ENCODE peak calls at places on chromosomes 13 and 19, in nine cellular contexts. One of them, this sample, is unnamed.

GRCh38 chr13:112693831-112694497 is 4.1 kb downstream of the ATP11A start:
- DNase-seq in stomach: peak; percentile 25
- DNase-seq in GM12891: no peak
- DNase-seq in SW 1271: no peak
- DNase-seq in mesenteric fat pad: peak; percentile 86
- DNase-seq in body of pancreas: peak; percentile 44
- DNase-seq in C1 segment of cervical spinal cord: no peak
- DNase-seq in brain pericyte: no peak
- DNase-seq in stimulated activated CD8-positive, alpha-beta memory T cell treated with anti-CD3 and anti-CD28 coated beads, Interleukin-15, amount 100 ng/mL, for 24 hours: no peak
- DNase-seq in this sample: no peak

GRCh38 chr19:46745030-46745429 is 827 bp upstream of the FKRP start:
- DNase-seq in GM12891: no peak
- DNase-seq in body of pancreas: no peak
- DNase-seq in mesenteric fat pad: no peak
- DNase-seq in brain pericyte: no peak
- DNase-seq in SW 1271: no peak
- DNase-seq in stimulated activated CD8-positive, alpha-beta memory T cell treated with anti-CD3 and anti-CD28 coated beads, Interleukin-15, amount 100 ng/mL, for 24 hours: no peak
- DNase-seq in stomach: no peak
- DNase-seq in C1 segment of cervical spinal cord: no peak
- DNase-seq in this sample: no peak

GRCh38 chr19:45446295-45446694 is 21.5 kb upstream of the FOSB start:
- DNase-seq in body of pancreas: no peak
- DNase-seq in C1 segment of cervical spinal cord: no peak
- DNase-seq in GM12891: no peak
- DNase-seq in stomach: no peak
- DNase-seq in SW 1271: peak; percentile 36
- DNase-seq in mesenteric fat pad: no peak
- DNase-seq in stimulated activated CD8-positive, alpha-beta memory T cell treated with anti-CD3 and anti-CD28 coated beads, Interleukin-15, amount 100 ng/mL, for 24 hours: no peak
- DNase-seq in brain pericyte: no peak
- DNase-seq in this sample: no peak

GRCh38 chr13:78054152-78054551 is 135.5 kb upstream of the EDNRB start:
- DNase-seq in SW 1271: no peak
- DNase-seq in GM12891: no peak
- DNase-seq in stimulated activated CD8-positive, alpha-beta memory T cell treated with anti-CD3 and anti-CD28 coated beads, Interleukin-15, amount 100 ng/mL, for 24 hours: no peak
- DNase-seq in body of pancreas: no peak
- DNase-seq in C1 segment of cervical spinal cord: no peak
- DNase-seq in mesenteric fat pad: no peak
- DNase-seq in stomach: no peak
- DNase-seq in brain pericyte: no peak
- DNase-seq in this sample: no peak

GRCh38 chr19:15156391-15156790 is 44.4 kb downstream of the NOTCH3 start:
- DNase-seq in C1 segment of cervical spinal cord: no peak
- DNase-seq in SW 1271: no peak
- DNase-seq in stomach: no peak
- DNase-seq in stimulated activated CD8-positive, alpha-beta memory T cell treated with anti-CD3 and anti-CD28 coated beads, Interleukin-15, amount 100 ng/mL, for 24 hours: no peak
- DNase-seq in GM12891: no peak
- DNase-seq in body of pancreas: no peak
- DNase-seq in mesenteric fat pad: no peak
- DNase-seq in brain pericyte: no peak
- DNase-seq in this sample: no peak

GRCh38 chr13:91058919-91059318 is 288.6 kb upstream of the MIR17HG start:
- DNase-seq in stomach: no peak
- DNase-seq in stimulated activated CD8-positive, alpha-beta memory T cell treated with anti-CD3 and anti-CD28 coated beads, Interleukin-15, amount 100 ng/mL, for 24 hours: no peak
- DNase-seq in brain pericyte: no peak
- DNase-seq in C1 segment of cervical spinal cord: no peak
- DNase-seq in GM12891: no peak
- DNase-seq in SW 1271: no peak
- DNase-seq in mesenteric fat pad: no peak
- DNase-seq in body of pancreas: no peak
- DNase-seq in this sample: no peak

GRCh38 chr13:89966524-89966923 is 1381.0 kb upstream of the MIR17HG start:
- DNase-seq in GM12891: no peak
- DNase-seq in C1 segment of cervical spinal cord: no peak
- DNase-seq in stomach: no peak
- DNase-seq in body of pancreas: no peak
- DNase-seq in SW 1271: no peak
- DNase-seq in brain pericyte: no peak
- DNase-seq in stimulated activated CD8-positive, alpha-beta memory T cell treated with anti-CD3 and anti-CD28 coated beads, Interleukin-15, amount 100 ng/mL, for 24 hours: no peak
- DNase-seq in mesenteric fat pad: no peak
- DNase-seq in this sample: no peak

GRCh38 chr13:28716511-28716910 is 2.3 kb downstream of the SLC46A3 start:
- DNase-seq in C1 segment of cervical spinal cord: no peak
- DNase-seq in mesenteric fat pad: no peak
- DNase-seq in stimulated activated CD8-positive, alpha-beta memory T cell treated with anti-CD3 and anti-CD28 coated beads, Interleukin-15, amount 100 ng/mL, for 24 hours: no peak
- DNase-seq in SW 1271: peak; percentile 76
- DNase-seq in brain pericyte: no peak
- DNase-seq in stomach: no peak
- DNase-seq in GM12891: no peak
- DNase-seq in body of pancreas: peak; percentile 59
- DNase-seq in this sample: no peak

GRCh38 chr19:49019242-49019932 is 2.5 kb upstream of the LHB start:
- DNase-seq in GM12891: no peak
- DNase-seq in stomach: peak; percentile 83
- DNase-seq in mesenteric fat pad: no peak
- DNase-seq in stimulated activated CD8-positive, alpha-beta memory T cell treated with anti-CD3 and anti-CD28 coated beads, Interleukin-15, amount 100 ng/mL, for 24 hours: peak; percentile 31
- DNase-seq in C1 segment of cervical spinal cord: no peak
- DNase-seq in body of pancreas: peak; percentile 91
- DNase-seq in brain pericyte: no peak
- DNase-seq in SW 1271: peak; percentile 57
- DNase-seq in this sample: no peak

GRCh38 chr13:67148219-67148583 is 81.9 kb downstream of the PCDH9 start:
- DNase-seq in C1 segment of cervical spinal cord: no peak
- DNase-seq in stomach: no peak
- DNase-seq in SW 1271: no peak
- DNase-seq in brain pericyte: no peak
- DNase-seq in stimulated activated CD8-positive, alpha-beta memory T cell treated with anti-CD3 and anti-CD28 coated beads, Interleukin-15, amount 100 ng/mL, for 24 hours: no peak
- DNase-seq in GM12891: no peak
- DNase-seq in mesenteric fat pad: no peak
- DNase-seq in body of pancreas: no peak
- DNase-seq in this sample: no peak

GRCh38 chr13:97328222-97328790 is 105.7 kb upstream of the RAP2A start:
- DNase-seq in stomach: no peak
- DNase-seq in stimulated activated CD8-positive, alpha-beta memory T cell treated with anti-CD3 and anti-CD28 coated beads, Interleukin-15, amount 100 ng/mL, for 24 hours: no peak
- DNase-seq in SW 1271: peak; percentile 67
- DNase-seq in GM12891: no peak
- DNase-seq in mesenteric fat pad: no peak
- DNase-seq in C1 segment of cervical spinal cord: no peak
- DNase-seq in brain pericyte: no peak
- DNase-seq in body of pancreas: no peak
- DNase-seq in this sample: no peak

GRCh38 chr13:51874651-51875050 is 12.9 kb downstream of the CCDC70 start:
- DNase-seq in GM12891: no peak
- DNase-seq in brain pericyte: no peak
- DNase-seq in stimulated activated CD8-positive, alpha-beta memory T cell treated with anti-CD3 and anti-CD28 coated beads, Interleukin-15, amount 100 ng/mL, for 24 hours: no peak
- DNase-seq in C1 segment of cervical spinal cord: no peak
- DNase-seq in body of pancreas: no peak
- DNase-seq in mesenteric fat pad: no peak
- DNase-seq in stomach: no peak
- DNase-seq in SW 1271: no peak
- DNase-seq in this sample: no peak

GRCh38 chr19:35845215-35846037 is 6.9 kb downstream of the NPHS1 start:
- DNase-seq in stimulated activated CD8-positive, alpha-beta memory T cell treated with anti-CD3 and anti-CD28 coated beads, Interleukin-15, amount 100 ng/mL, for 24 hours: no peak
- DNase-seq in brain pericyte: no peak
- DNase-seq in GM12891: no peak
- DNase-seq in C1 segment of cervical spinal cord: no peak
- DNase-seq in stomach: no peak
- DNase-seq in body of pancreas: peak; percentile 70
- DNase-seq in SW 1271: no peak
- DNase-seq in mesenteric fat pad: no peak
- DNase-seq in this sample: no peak

GRCh38 chr19:29535984-29536508 is 10.3 kb downstream of the VSTM2B start:
- DNase-seq in C1 segment of cervical spinal cord: no peak
- DNase-seq in stimulated activated CD8-positive, alpha-beta memory T cell treated with anti-CD3 and anti-CD28 coated beads, Interleukin-15, amount 100 ng/mL, for 24 hours: no peak
- DNase-seq in body of pancreas: no peak
- DNase-seq in stomach: peak; percentile 15
- DNase-seq in GM12891: no peak
- DNase-seq in brain pericyte: no peak
- DNase-seq in SW 1271: no peak
- DNase-seq in mesenteric fat pad: no peak
- DNase-seq in this sample: no peak

GRCh38 chr13:94674609-94675348 is 37.6 kb downstream of the SOX21 start:
- DNase-seq in body of pancreas: peak; percentile 53
- DNase-seq in stomach: peak; percentile 67
- DNase-seq in mesenteric fat pad: no peak
- DNase-seq in SW 1271: peak; percentile 39
- DNase-seq in stimulated activated CD8-positive, alpha-beta memory T cell treated with anti-CD3 and anti-CD28 coated beads, Interleukin-15, amount 100 ng/mL, for 24 hours: peak; percentile 20
- DNase-seq in GM12891: peak; percentile 37
- DNase-seq in brain pericyte: no peak
- DNase-seq in C1 segment of cervical spinal cord: no peak
- DNase-seq in this sample: peak; percentile 27

GRCh38 chr13:36815069-36815468 is 4.0 kb upstream of the RFXAP start:
- DNase-seq in stomach: no peak
- DNase-seq in stimulated activated CD8-positive, alpha-beta memory T cell treated with anti-CD3 and anti-CD28 coated beads, Interleukin-15, amount 100 ng/mL, for 24 hours: no peak
- DNase-seq in brain pericyte: no peak
- DNase-seq in GM12891: no peak
- DNase-seq in C1 segment of cervical spinal cord: no peak
- DNase-seq in body of pancreas: no peak
- DNase-seq in mesenteric fat pad: no peak
- DNase-seq in SW 1271: peak; percentile 12
- DNase-seq in this sample: no peak

GRCh38 chr19:46813570-46814358 is 25.4 kb upstream of the SLC1A5 start:
- DNase-seq in brain pericyte: peak; percentile 47
- DNase-seq in body of pancreas: peak; percentile 83
- DNase-seq in C1 segment of cervical spinal cord: no peak
- DNase-seq in stomach: peak; percentile 92
- DNase-seq in SW 1271: no peak
- DNase-seq in GM12891: no peak
- DNase-seq in mesenteric fat pad: no peak
- DNase-seq in stimulated activated CD8-positive, alpha-beta memory T cell treated with anti-CD3 and anti-CD28 coated beads, Interleukin-15, amount 100 ng/mL, for 24 hours: no peak
- DNase-seq in this sample: no peak

GRCh38 chr19:35109395-35110112 is 6.1 kb upstream of the FXYD3 start:
- DNase-seq in GM12891: no peak
- DNase-seq in mesenteric fat pad: no peak
- DNase-seq in stomach: peak; percentile 58
- DNase-seq in C1 segment of cervical spinal cord: no peak
- DNase-seq in body of pancreas: no peak
- DNase-seq in brain pericyte: no peak
- DNase-seq in SW 1271: no peak
- DNase-seq in stimulated activated CD8-positive, alpha-beta memory T cell treated with anti-CD3 and anti-CD28 coated beads, Interleukin-15, amount 100 ng/mL, for 24 hours: no peak
- DNase-seq in this sample: peak; percentile 67

GRCh38 chr19:56633021-56633420 is 9.9 kb upstream of the SMIM17 start:
- DNase-seq in SW 1271: no peak
- DNase-seq in C1 segment of cervical spinal cord: no peak
- DNase-seq in stomach: no peak
- DNase-seq in GM12891: no peak
- DNase-seq in stimulated activated CD8-positive, alpha-beta memory T cell treated with anti-CD3 and anti-CD28 coated beads, Interleukin-15, amount 100 ng/mL, for 24 hours: no peak
- DNase-seq in brain pericyte: no peak
- DNase-seq in body of pancreas: no peak
- DNase-seq in mesenteric fat pad: no peak
- DNase-seq in this sample: no peak

GRCh38 chr19:47221080-47221841 is 9.7 kb downstream of the BBC3 start:
- DNase-seq in brain pericyte: no peak
- DNase-seq in SW 1271: no peak
- DNase-seq in GM12891: no peak
- DNase-seq in C1 segment of cervical spinal cord: no peak
- DNase-seq in stomach: no peak
- DNase-seq in stimulated activated CD8-positive, alpha-beta memory T cell treated with anti-CD3 and anti-CD28 coated beads, Interleukin-15, amount 100 ng/mL, for 24 hours: no peak
- DNase-seq in mesenteric fat pad: no peak
- DNase-seq in body of pancreas: no peak
- DNase-seq in this sample: no peak

GRCh38 chr13:51453308-51453958 is 597 bp upstream of the INTS6 start:
- DNase-seq in stimulated activated CD8-positive, alpha-beta memory T cell treated with anti-CD3 and anti-CD28 coated beads, Interleukin-15, amount 100 ng/mL, for 24 hours: peak; percentile 57
- DNase-seq in SW 1271: peak; percentile 95
- DNase-seq in body of pancreas: no peak
- DNase-seq in mesenteric fat pad: peak; percentile 93
- DNase-seq in brain pericyte: no peak
- DNase-seq in GM12891: peak; percentile 58
- DNase-seq in stomach: no peak
- DNase-seq in C1 segment of cervical spinal cord: no peak
- DNase-seq in this sample: no peak

GRCh38 chr13:101695870-101696516 is 243.5 kb downstream of the ITGBL1 start:
- DNase-seq in body of pancreas: no peak
- DNase-seq in brain pericyte: no peak
- DNase-seq in GM12891: no peak
- DNase-seq in SW 1271: no peak
- DNase-seq in mesenteric fat pad: no peak
- DNase-seq in C1 segment of cervical spinal cord: no peak
- DNase-seq in stomach: no peak
- DNase-seq in stimulated activated CD8-positive, alpha-beta memory T cell treated with anti-CD3 and anti-CD28 coated beads, Interleukin-15, amount 100 ng/mL, for 24 hours: no peak
- DNase-seq in this sample: no peak

GRCh38 chr13:35888327-35888940 is 242.7 kb downstream of the DCLK1 start:
- DNase-seq in SW 1271: no peak
- DNase-seq in GM12891: no peak
- DNase-seq in stomach: no peak
- DNase-seq in brain pericyte: no peak
- DNase-seq in body of pancreas: no peak
- DNase-seq in mesenteric fat pad: no peak
- DNase-seq in stimulated activated CD8-positive, alpha-beta memory T cell treated with anti-CD3 and anti-CD28 coated beads, Interleukin-15, amount 100 ng/mL, for 24 hours: no peak
- DNase-seq in C1 segment of cervical spinal cord: no peak
- DNase-seq in this sample: no peak